ENCODE peak calls at places on chromosome 1, in seven cellular contexts. B is GM23338, P is astrocyte of the spinal cord, C is mammary epithelial cell, E is choroid plexus epithelial cell, Z is upper lobe of right lung, X is suprapubic skin. U is an unnamed sample.

GRCh38 chr1:30908446-30908885 is at the start of gene SDC3:
- DNase-seq in B (no peak), P (no peak), C (no peak), E (no peak), Z (peak), X (no peak), U (no peak)

GRCh38 chr1:5847013-5847654 is 145.1 kb downstream of the NPHP4 start:
- DNase-seq in B (peak), P (peak), C (no peak), E (peak), Z (no peak), X (no peak), U (no peak)

GRCh38 chr1:237799762-237800474 is 90.8 kb downstream of the ZP4 start:
- DNase-seq in B (peak), P (no peak), C (peak), E (peak), Z (no peak), X (no peak), U (no peak)

GRCh38 chr1:79128726-79129125 is 122.2 kb upstream of the ADGRL4 start:
- DNase-seq in B (no peak), P (peak), C (peak), E (peak), Z (no peak), X (no peak), U (no peak)

GRCh38 chr1:145977486-145978476 is 13.3 kb downstream of the POLR3GL start:
- DNase-seq in B (peak), P (peak), C (peak), E (peak), Z (peak), X (peak), U (peak)

GRCh38 chr1:64087768-64088167 is 115.7 kb upstream of the UBE2U start:
- DNase-seq in B (no peak), P (peak), C (peak), E (peak), Z (no peak), X (no peak), U (no peak)

GRCh38 chr1:187236676-187237075 is 407.9 kb downstream of the PLA2G4A start:
- DNase-seq in B (no peak), P (no peak), C (no peak), E (no peak), Z (no peak), X (no peak), U (no peak)

GRCh38 chr1:147647796-147648633 is 22.3 kb downstream of the ACP6 start:
- DNase-seq in B (no peak), P (no peak), C (no peak), E (no peak), Z (no peak), X (no peak), U (no peak)

GRCh38 chr1:19694298-19694697 is 29.6 kb downstream of the HTR6 start:
- DNase-seq in B (no peak), P (no peak), C (no peak), E (no peak), Z (no peak), X (no peak), U (no peak)

DNA sequence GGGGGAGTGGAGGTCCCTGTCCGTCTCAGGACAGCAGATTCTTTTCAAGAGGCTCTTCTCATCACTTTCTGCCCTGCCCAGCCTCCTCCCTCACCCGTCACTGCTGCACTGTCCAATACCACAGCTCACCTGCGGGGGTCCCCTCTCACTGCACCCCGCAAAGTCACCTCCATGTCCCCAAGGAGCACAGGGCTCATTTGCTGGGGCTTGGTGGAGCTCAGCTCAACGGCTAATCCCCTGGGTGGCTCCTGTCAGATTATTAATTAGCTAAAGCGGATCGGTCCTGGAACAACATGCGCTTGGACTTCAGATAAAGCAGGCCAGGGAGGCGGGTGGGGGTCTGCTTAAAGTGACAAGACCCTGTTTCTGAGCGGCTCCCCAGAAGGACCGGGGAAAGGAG is 43.2 kb downstream of the CASZ1 start:
- DNase-seq in B (peak), P (no peak), C (no peak), E (no peak), Z (no peak), X (no peak), U (no peak)
- TF ChIP-seq CTCF in B (peak), P (no peak), C (no peak), E (no peak), Z (no peak), X (no peak), U (no peak)

DNA sequence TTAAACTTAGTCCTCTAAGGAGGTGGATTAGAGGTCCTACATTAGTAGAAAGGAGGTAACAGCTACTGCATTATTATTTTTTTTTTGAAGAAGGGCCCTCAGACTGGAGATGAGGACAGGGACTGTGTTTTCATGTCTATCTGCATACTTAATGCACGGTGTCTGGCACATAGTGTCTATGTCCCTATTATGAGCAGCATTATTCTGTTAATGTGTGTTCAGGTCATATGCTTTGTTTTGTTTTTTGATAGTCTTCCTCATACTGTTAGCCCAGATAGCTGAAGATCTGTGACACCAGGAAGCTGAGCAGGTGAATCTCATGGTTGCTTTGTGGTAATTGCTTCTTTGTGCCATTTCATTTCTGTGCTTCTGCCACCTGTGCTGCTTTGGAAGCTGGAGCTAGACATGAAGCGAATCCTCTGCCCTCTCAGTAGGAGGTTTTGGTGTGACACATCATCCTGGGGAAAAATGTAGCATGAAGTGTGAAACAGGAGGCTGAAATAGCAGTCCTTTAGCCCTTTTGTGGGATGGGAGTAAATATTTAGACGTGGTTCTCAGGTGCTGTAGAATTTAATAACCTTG is 15.8 kb downstream of the SMAP2 start:
- DNase-seq in B (no peak), P (no peak), C (no peak), E (no peak), Z (no peak), X (no peak), U (no peak)
- H3K4me3 ChIP-seq in B (no peak), P (no peak), C (no peak), E (no peak), Z (no peak), X (peak), U (no peak)

DNA sequence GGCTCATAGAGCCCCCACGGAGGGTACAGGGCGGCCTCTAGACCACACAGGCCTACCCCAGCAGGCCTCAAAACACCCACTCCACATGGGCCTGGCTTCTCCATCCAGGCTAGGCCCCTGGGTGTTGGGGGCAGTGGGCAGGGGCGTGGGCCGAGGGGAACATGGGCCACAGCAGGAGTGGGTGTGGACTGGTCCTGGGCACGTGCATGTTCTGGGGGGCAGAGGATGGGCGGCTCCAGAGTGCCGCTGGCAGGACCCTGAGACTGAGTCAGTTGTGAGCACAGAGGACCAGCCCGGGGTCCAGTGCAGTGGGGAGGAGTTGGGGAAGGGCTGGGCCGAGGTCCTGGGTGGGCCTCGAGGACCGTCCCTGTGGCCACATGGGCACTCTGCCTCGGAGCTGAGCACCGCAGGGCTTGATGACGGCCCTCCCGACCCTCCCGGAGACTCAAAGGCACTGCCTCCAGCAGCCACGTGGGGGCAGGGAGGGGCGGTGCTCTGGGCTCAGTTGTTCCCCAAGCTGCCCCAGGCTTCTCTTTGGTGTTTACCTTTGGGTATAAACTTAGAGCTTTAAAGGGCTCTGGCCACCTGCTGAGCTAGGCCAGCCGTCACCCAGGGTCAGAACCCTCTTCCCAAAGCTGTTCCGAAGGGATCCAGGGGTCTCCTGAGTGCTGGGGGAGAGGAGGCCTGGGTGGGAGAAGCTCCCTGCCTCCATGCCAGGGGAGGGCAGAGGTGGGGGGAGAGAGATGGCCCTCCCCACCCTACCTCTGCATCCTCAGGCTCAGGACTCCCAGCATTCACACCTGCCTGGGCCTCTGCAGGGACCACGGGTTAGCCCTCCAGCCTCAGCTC is 79.9 kb downstream of the MORN1 start:
- DNase-seq in B (peak), P (peak), C (peak), E (peak), Z (no peak), X (no peak), U (no peak)
- TF ChIP-seq CTCF in B (peak), P (peak), C (peak), E (peak), Z (peak), X (no peak), U (peak)

GRCh38 chr1:34928066-34928864 is 1.2 kb downstream of the DLGAP3 start:
- DNase-seq in B (peak), P (no peak), C (no peak), E (no peak), Z (no peak), X (no peak), U (no peak)

GRCh38 chr1:34930702-34931071 is 1.2 kb upstream of the DLGAP3 start:
- DNase-seq in B (no peak), P (no peak), C (no peak), E (no peak), Z (no peak), X (no peak), U (no peak)

GRCh38 chr1:34929853-34930701 is 627 bp upstream of the DLGAP3 start:
- DNase-seq in B (peak), P (no peak), C (no peak), E (no peak), Z (no peak), X (no peak), U (no peak)

GRCh38 chr1:34928865-34929496 is 469 bp downstream of the DLGAP3 start:
- DNase-seq in B (peak), P (no peak), C (no peak), E (no peak), Z (no peak), X (no peak), U (no peak)

GRCh38 chr1:34929497-34929852 is at the start of gene DLGAP3:
- DNase-seq in B (peak), P (no peak), C (no peak), E (no peak), Z (no peak), X (no peak), U (no peak)
- H3K4me3 ChIP-seq in B (peak), P (no peak), C (peak), E (no peak), Z (peak), X (peak), U (peak)

DNA sequence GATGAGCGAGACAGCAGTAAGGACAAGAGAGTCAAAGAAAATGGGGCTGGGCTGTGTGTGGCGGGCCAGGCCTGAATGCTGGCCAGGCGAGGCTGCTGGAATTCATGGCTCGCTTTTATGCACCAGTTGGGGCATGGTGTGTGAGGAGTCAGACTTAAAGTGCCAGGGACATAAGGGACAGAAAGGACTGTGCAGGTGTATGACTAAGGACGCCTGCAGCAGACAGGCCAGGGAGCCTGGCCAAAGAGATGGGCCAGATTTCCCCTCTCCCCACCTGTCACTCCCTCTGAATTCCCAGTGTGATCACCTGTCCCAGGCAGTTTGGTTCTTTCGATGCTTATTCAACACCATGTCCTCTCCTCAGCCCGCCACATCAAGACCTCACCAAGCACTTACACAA is 16.9 kb upstream of the SMIM12 start:
- DNase-seq in B (no peak), P (no peak), C (no peak), E (no peak), Z (no peak), X (no peak), U (no peak)
- TF ChIP-seq CTCF in B (no peak), P (no peak), C (no peak), E (no peak), Z (no peak), X (no peak), U (no peak)